ENCODE peak calls at places on chromosomes 7 and 10, in seven cellular contexts. N is HepG2, D is GM12891, M is K562, E is H1, I is SK-N-SH, W is GM12878. C is an unnamed sample.
A peak's percentile ranks its signal among the peaks of the same experiment; 100 is the strongest.

GRCh38 chr10:33776419-33776818 is 442.0 kb upstream of the NRP1 start:
- DNase-seq in W (peak; percentile 23), D (no peak), N (no peak), I (no peak), E (no peak), M (no peak), C (no peak)

GRCh38 chr7:151694828-151695580 is 175.3 kb upstream of the RHEB start:
- DNase-seq in M (no peak), I (peak; percentile 68), N (peak; percentile 40), W (no peak), E (no peak), D (no peak), C (no peak)

GRCh38 chr10:71985542-71986250 is 21.5 kb downstream of the CHST3 start:
- DNase-seq in N (no peak), M (no peak), W (peak; percentile 73), E (no peak), I (no peak), D (no peak), C (no peak)

GRCh38 chr10:122114156-122114747 is 125.3 kb downstream of the TACC2 start:
- DNase-seq in W (no peak), M (no peak), E (no peak), I (no peak), N (no peak), D (no peak), C (no peak)

GRCh38 chr7:151796091-151796870 is 80.6 kb downstream of the PRKAG2 start:
- DNase-seq in N (no peak), M (no peak), W (no peak), E (no peak), I (no peak), D (no peak), C (no peak)

GRCh38 chr7:143383642-143383957 is 2.5 kb downstream of the ZYX start:
- DNase-seq in D (no peak), I (no peak), E (no peak), W (no peak), M (no peak), N (no peak), C (no peak)

GRCh38 chr7:138886501-138886917 is 88.5 kb upstream of the ATP6V0A4 start:
- DNase-seq in N (peak; percentile 62), M (peak; percentile 64), I (peak; percentile 68), W (peak; percentile 42), E (no peak), D (peak; percentile 37), C (no peak)

GRCh38 chr10:29841724-29842649 is 207.2 kb upstream of the SVIL start:
- DNase-seq in N (peak; percentile 56), M (no peak), D (no peak), I (peak; percentile 77), W (no peak), E (no peak), C (no peak)

GRCh38 chr7:29853775-29854174 is 47.5 kb downstream of the WIPF3 start:
- DNase-seq in W (no peak), I (no peak), E (no peak), N (no peak), M (no peak), D (no peak), C (no peak)

GRCh38 chr7:1567893-1568292 is 1.9 kb downstream of the PSMG3 start:
- DNase-seq in N (no peak), D (no peak), I (peak; percentile 47), E (no peak), M (no peak), W (no peak), C (no peak)

GRCh38 chr10:106559442-106559841 is 605.1 kb downstream of the SORCS1 start:
- DNase-seq in D (no peak), I (no peak), N (no peak), E (no peak), M (no peak), W (no peak), C (no peak)

GRCh38 chr7:12550956-12551355 is 19.6 kb upstream of the SCIN start:
- DNase-seq in E (no peak), D (no peak), M (no peak), W (no peak), I (no peak), N (no peak), C (no peak)

GRCh38 chr10:32318476-32318896 is 28.5 kb downstream of the EPC1 start:
- DNase-seq in N (no peak), I (no peak), D (no peak), M (no peak), W (peak; percentile 75), E (no peak), C (peak; percentile 6)

GRCh38 chr10:68901106-68901927 is at the start of gene DDX50:
- DNase-seq in M (peak; percentile 94), I (peak; percentile 93), W (peak; percentile 97), N (peak; percentile 99), E (peak; percentile 82), D (peak; percentile 72), C (peak; percentile 63)

GRCh38 chr7:137601642-137602041 is 245.1 kb downstream of the DGKI start:
- DNase-seq in N (no peak), M (no peak), W (no peak), D (no peak), I (no peak), E (no peak), C (no peak)

GRCh38 chr7:128920913-128921582 is 10.5 kb upstream of the KCP start:
- DNase-seq in I (peak; percentile 42), E (no peak), W (no peak), M (no peak), N (no peak), D (no peak), C (no peak)

GRCh38 chr7:50308301-50309129 is 4.0 kb downstream of the IKZF1 start:
- DNase-seq in M (peak; percentile 38), E (no peak), D (no peak), N (no peak), W (no peak), I (no peak), C (no peak)

GRCh38 chr7:110774066-110774465 is 316.9 kb upstream of the LRRN3 start:
- DNase-seq in E (no peak), D (no peak), W (no peak), M (no peak), I (no peak), N (no peak), C (no peak)

GRCh38 chr7:105268056-105268455 is 120.7 kb downstream of the SRPK2 start:
- DNase-seq in M (no peak), I (peak; percentile 26), D (no peak), W (no peak), N (no peak), E (no peak), C (no peak)

GRCh38 chr10:27646194-27646593 is 99.4 kb downstream of the MKX start:
- DNase-seq in I (no peak), E (no peak), M (no peak), W (no peak), D (no peak), N (no peak), C (no peak)

GRCh38 chr7:75642810-75643486 is 95.8 kb downstream of the HIP1 start:
- DNase-seq in N (peak; percentile 46), M (peak; percentile 87), I (peak; percentile 70), D (peak; percentile 59), W (peak; percentile 39), E (no peak), C (peak; percentile 52)

GRCh38 chr10:38027992-38028391 is 17.5 kb downstream of the ZNF33A start:
- DNase-seq in W (no peak), I (no peak), N (no peak), D (no peak), M (no peak), E (no peak), C (no peak)

GRCh38 chr7:128827248-128827958 is 2.8 kb upstream of the FLNC start:
- DNase-seq in W (no peak), M (peak; percentile 63), E (no peak), I (peak; percentile 44), D (no peak), N (no peak), C (no peak)

GRCh38 chr10:58653139-58653538 is 140.5 kb downstream of the BICC1 start:
- DNase-seq in E (no peak), D (no peak), W (no peak), I (no peak), M (no peak), N (no peak), C (no peak)

GRCh38 chr10:75353183-75353582 is 48.4 kb downstream of the ZNF503 start:
- DNase-seq in N (no peak), M (no peak), D (no peak), W (no peak), E (no peak), I (no peak), C (no peak)

GRCh38 chr7:99380032-99380822 is 5.7 kb downstream of the ARPC1B start:
- DNase-seq in D (peak; percentile 37), N (no peak), M (peak; percentile 56), W (peak; percentile 94), I (no peak), E (no peak), C (no peak)

GRCh38 chr10:127115086-127115485 is 81.3 kb downstream of the INSYN2A start:
- DNase-seq in D (no peak), W (no peak), E (no peak), N (no peak), M (no peak), I (no peak), C (no peak)

GRCh38 chr10:8084799-8085198 is 30.3 kb downstream of the GATA3 start:
- DNase-seq in M (no peak), E (no peak), W (no peak), N (no peak), D (no peak), I (no peak), C (no peak)
- TF ChIP-seq TAF1 in M (no peak), E (no peak), W (no peak), N (no peak), D (no peak), I (no peak), C (no peak)

DNA sequence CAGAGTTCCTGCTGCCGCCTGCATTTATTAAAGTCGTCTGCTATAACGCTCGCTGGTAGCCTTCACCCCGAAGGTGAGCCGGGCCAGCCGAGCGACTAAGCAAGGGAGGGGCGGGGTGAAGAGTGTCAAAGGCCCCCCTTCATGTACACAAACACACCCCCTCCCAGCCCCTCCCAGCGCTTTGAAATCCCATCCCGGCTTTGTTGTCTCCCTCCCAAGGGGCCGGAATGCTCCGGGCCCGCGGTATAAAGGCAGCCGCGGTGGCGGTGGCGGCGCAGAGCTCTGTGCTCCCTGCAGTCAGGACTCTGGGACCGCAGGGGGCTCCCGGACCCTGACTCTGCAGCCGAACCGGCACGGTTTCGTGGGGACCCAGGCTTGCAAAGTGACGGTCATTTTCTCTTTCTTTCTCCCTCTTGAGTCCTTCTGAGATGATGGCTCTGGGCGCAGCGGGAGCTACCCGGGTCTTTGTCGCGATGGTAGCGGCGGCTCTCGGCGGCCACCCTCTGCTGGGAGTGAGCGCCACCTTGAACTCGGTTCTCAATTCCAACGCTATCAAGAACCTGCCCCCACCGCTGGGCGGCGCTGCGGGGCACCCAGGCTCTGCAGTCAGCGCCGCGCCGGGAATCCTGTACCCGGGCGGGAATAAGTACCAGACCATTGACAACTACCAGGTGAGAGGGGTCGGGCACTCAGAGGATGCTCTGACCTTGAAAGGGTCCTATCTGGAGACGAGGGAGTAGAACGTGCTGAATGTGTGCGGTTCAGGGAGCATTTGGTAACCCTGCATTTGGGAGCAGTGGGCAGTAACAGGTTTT is at the start of gene DKK1:
- DNase-seq in I (peak; percentile 89), E (peak; percentile 68), D (no peak), M (no peak), W (no peak), N (peak; percentile 91), C (no peak)
- TF ChIP-seq POLR2AphosphoS5 in I (peak; percentile 99), E (no peak), D (no peak), M (no peak), W (no peak), N (peak; percentile 85), C (no peak)

GRCh38 chr10:15792777-15793176 is 67.5 kb downstream of the MINDY3 start:
- DNase-seq in D (no peak), I (no peak), M (no peak), E (no peak), W (no peak), N (no peak), C (no peak)
- TF ChIP-seq TAF1 in D (no peak), I (no peak), M (no peak), E (no peak), W (no peak), N (no peak), C (no peak)

GRCh38 chr10:102072867-102073527 is 7.8 kb downstream of the HPS6 start:
- DNase-seq in W (no peak), N (peak; percentile 51), D (peak; percentile 60), M (peak; percentile 68), E (no peak), I (peak; percentile 78), C (peak; percentile 68)
- TF ChIP-seq POLR2AphosphoS5 in W (no peak), N (no peak), D (no peak), M (no peak), E (no peak), I (no peak), C (no peak)

C was measured in GM12892.